ENCODE peak calls at places on chromosome 19, in ten cellular contexts. E is left kidney; V is NCI-H2029; Y is RPMI7951; S is CD8-positive, alpha-beta memory T cell; H is amniotic epithelial cell; R is activated T-cell treated with anti-CD3 and anti-CD28 coated beads, Interleukin-2, amount 50 U/mL, for 72 hours; W is heart right ventricle; D is cardiac septum; A is posterior cingulate gyrus. B is an unnamed sample.

GRCh38 chr19:2511991-2512390 is 36.1 kb downstream of the GADD45B start:
- DNase-seq in Y (no peak), W (no peak), H (no peak), E (no peak), V (no peak), S (no peak), A (no peak), D (no peak), R (no peak), B (no peak)

GRCh38 chr19:13995017-13995728 is 10.9 kb downstream of the RFX1 start:
- DNase-seq in A (peak; percentile 87), R (no peak), Y (peak; percentile 27), W (no peak), D (peak; percentile 76), H (no peak), V (no peak), S (no peak), E (no peak), B (no peak)

GRCh38 chr19:31177230-31177629 is 172.0 kb downstream of the TSHZ3 start:
- DNase-seq in D (no peak), W (no peak), R (no peak), Y (peak; percentile 28), A (no peak), V (no peak), S (no peak), H (no peak), E (no peak), B (no peak)

GRCh38 chr19:11551603-11552235 is 7.3 kb downstream of the ELOF1 start:
- DNase-seq in Y (no peak), H (no peak), V (no peak), W (no peak), S (no peak), A (no peak), D (no peak), E (peak; percentile 44), R (no peak), B (no peak)

GRCh38 chr19:6861683-6862286 is 25.6 kb upstream of the ADGRE1 start:
- DNase-seq in A (no peak), H (no peak), S (no peak), E (no peak), V (no peak), R (no peak), W (no peak), Y (no peak), D (no peak), B (no peak)

GRCh38 chr19:751501-752341 is 809 bp downstream of the MISP start:
- DNase-seq in V (no peak), W (no peak), D (no peak), Y (peak; percentile 86), H (peak; percentile 76), R (no peak), S (no peak), A (no peak), E (peak; percentile 43), B (no peak)

GRCh38 chr19:3607398-3608078 is 863 bp upstream of the TBXA2R start:
- DNase-seq in S (no peak), R (no peak), V (no peak), D (no peak), Y (peak; percentile 68), A (no peak), E (peak; percentile 38), W (peak; percentile 82), H (no peak), B (no peak)

GRCh38 chr19:58559275-58560006 is 1.0 kb upstream of the UBE2M start:
- DNase-seq in Y (peak; percentile 94), A (peak; percentile 98), W (peak; percentile 94), S (peak; percentile 47), D (peak; percentile 95), V (no peak), H (peak; percentile 89), R (peak; percentile 88), E (peak; percentile 98), B (no peak)

GRCh38 chr19:55830656-55831055 is 1.1 kb downstream of the NLRP11 start:
- DNase-seq in D (no peak), V (no peak), S (no peak), R (no peak), Y (no peak), H (no peak), A (no peak), W (no peak), E (no peak), B (no peak)

GRCh38 chr19:3109491-3109890 is 15.3 kb downstream of the GNA11 start:
- DNase-seq in Y (no peak), W (no peak), D (no peak), V (no peak), A (no peak), E (no peak), R (no peak), S (no peak), H (no peak), B (no peak)

GRCh38 chr19:45553464-45553863 is 31.1 kb downstream of the OPA3 start:
- DNase-seq in W (no peak), S (no peak), V (no peak), E (peak; percentile 91), H (no peak), Y (no peak), D (no peak), A (peak; percentile 92), R (no peak), B (no peak)

GRCh38 chr19:55146648-55147218 is 2.3 kb downstream of the TNNT1 start:
- DNase-seq in D (no peak), V (no peak), Y (peak; percentile 49), E (peak; percentile 82), H (no peak), A (no peak), R (no peak), W (no peak), S (no peak), B (no peak)

GRCh38 chr19:46670874-46671273 is 9.9 kb upstream of the DACT3 start:
- DNase-seq in Y (no peak), D (no peak), H (no peak), S (no peak), W (no peak), A (no peak), R (no peak), E (no peak), V (no peak), B (no peak)

GRCh38 chr19:13262450-13262849 is 112.2 kb downstream of the IER2 start:
- DNase-seq in A (no peak), V (peak; percentile 11), E (peak; percentile 68), R (no peak), Y (peak; percentile 62), W (no peak), D (no peak), H (peak; percentile 51), S (peak; percentile 38), B (no peak)

GRCh38 chr19:38049105-38049649 is 142.2 kb downstream of the SIPA1L3 start:
- DNase-seq in A (no peak), H (peak; percentile 62), E (no peak), W (no peak), R (peak; percentile 52), D (no peak), S (peak; percentile 79), V (no peak), Y (peak; percentile 90), B (no peak)

GRCh38 chr19:11578342-11579142 is 1.1 kb upstream of the ACP5 start:
- DNase-seq in V (no peak), Y (no peak), S (peak; percentile 28), R (peak; percentile 38), H (peak; percentile 32), E (peak; percentile 80), A (no peak), D (no peak), W (peak; percentile 54), B (no peak)

GRCh38 chr19:45878043-45878794 is 7.7 kb downstream of the IRF2BP1 start:
- DNase-seq in W (no peak), R (peak; percentile 63), A (no peak), H (no peak), V (no peak), E (no peak), Y (no peak), D (no peak), S (no peak), B (no peak)

GRCh38 chr19:4191044-4191443 is 8.6 kb downstream of the ANKRD24 start:
- DNase-seq in A (no peak), H (no peak), W (no peak), S (no peak), D (no peak), E (peak; percentile 77), R (no peak), Y (no peak), V (no peak), B (no peak)

GRCh38 chr19:29378126-29378525 is 147.7 kb upstream of the VSTM2B start:
- DNase-seq in A (peak; percentile 67), V (no peak), W (no peak), H (no peak), R (no peak), Y (no peak), S (no peak), E (no peak), D (no peak), B (no peak)

GRCh38 chr19:13962738-13963602 is 10.7 kb downstream of the DCAF15 start:
- DNase-seq in D (no peak), Y (no peak), R (no peak), A (no peak), H (peak; percentile 39), V (no peak), W (no peak), E (peak; percentile 43), S (no peak), B (no peak)

GRCh38 chr19:20321139-20321656 is 154.2 kb downstream of the ZNF486 start:
- DNase-seq in E (no peak), Y (no peak), W (no peak), R (no peak), D (no peak), S (no peak), A (no peak), V (peak; percentile 5), H (no peak), B (no peak)

GRCh38 chr19:19539738-19540703 is 2.0 kb downstream of the CILP2 start:
- DNase-seq in D (peak; percentile 92), E (peak; percentile 82), R (peak; percentile 80), V (no peak), H (peak; percentile 49), S (peak; percentile 48), Y (no peak), W (peak; percentile 45), A (no peak), B (no peak)

GRCh38 chr19:5964816-5965565 is 12.9 kb downstream of the RANBP3 start:
- DNase-seq in W (no peak), V (no peak), Y (no peak), S (no peak), E (no peak), R (no peak), H (no peak), A (no peak), D (no peak), B (no peak)

GRCh38 chr19:18366027-18366435 is 19.9 kb upstream of the GDF15 start:
- DNase-seq in D (no peak), A (no peak), S (no peak), E (no peak), R (no peak), H (no peak), W (no peak), Y (peak; percentile 25), V (no peak), B (no peak)

GRCh38 chr19:39112338-39112890 is 13.2 kb upstream of the PAK4 start:
- DNase-seq in D (no peak), A (no peak), V (no peak), S (no peak), R (no peak), Y (peak; percentile 39), H (peak; percentile 62), E (no peak), W (no peak), B (no peak)

B was measured in substantia nigra.